ENCODE peak calls at places on chromosome 4, in ten cellular contexts. Z, X, H, V, G, L, P, E, M and T are unnamed samples.

GRCh38 chr4:146329042-146329716 is 114.8 kb downstream of the REELD1 start:
- ATAC-seq in Z (no peak), X (no peak), H (no peak), V (no peak), G (no peak), L (no peak), P (no peak), E (peak; percentile 77), M (no peak), T (no peak)

GRCh38 chr4:83082777-83083176 is 31.8 kb downstream of the PLAC8 start:
- ATAC-seq in Z (no peak), X (no peak), H (no peak), V (no peak), G (no peak), L (no peak), P (no peak), E (no peak), M (peak; percentile 49), T (peak; percentile 56)

GRCh38 chr4:19025031-19025430 is 1003.5 kb upstream of the LCORL start:
- ATAC-seq in Z (no peak), X (no peak), H (no peak), V (no peak), G (no peak), L (no peak), P (no peak), E (no peak), M (no peak), T (no peak)

GRCh38 chr4:184385705-184386141 is 88.6 kb downstream of the IRF2 start:
- ATAC-seq in Z (peak; percentile 14), X (no peak), H (peak; percentile 26), V (no peak), G (no peak), L (no peak), P (peak; percentile 42), E (no peak), M (peak; percentile 84), T (no peak)

GRCh38 chr4:125368684-125369083 is 53.9 kb downstream of the FAT4 start:
- ATAC-seq in Z (no peak), X (no peak), H (no peak), V (no peak), G (no peak), L (no peak), P (no peak), E (peak; percentile 76), M (no peak), T (no peak)

GRCh38 chr4:27251788-27252187 is 391.1 kb downstream of the STIM2 start:
- ATAC-seq in Z (no peak), X (no peak), H (peak; percentile 68), V (no peak), G (no peak), L (no peak), P (no peak), E (no peak), M (no peak), T (no peak)

GRCh38 chr4:22174640-22175039 is 226.1 kb upstream of the KCNIP4 start:
- ATAC-seq in Z (no peak), X (no peak), H (no peak), V (no peak), G (no peak), L (no peak), P (no peak), E (no peak), M (no peak), T (no peak)

GRCh38 chr4:142407569-142407968 is 438.5 kb downstream of the INPP4B start:
- ATAC-seq in Z (no peak), X (no peak), H (no peak), V (no peak), G (no peak), L (no peak), P (no peak), E (peak; percentile 19), M (no peak), T (no peak)

GRCh38 chr4:57430706-57431105 is 320.5 kb upstream of the IGFBP7 start:
- ATAC-seq in Z (no peak), X (no peak), H (no peak), V (no peak), G (no peak), L (no peak), P (no peak), E (no peak), M (no peak), T (no peak)

GRCh38 chr4:25320374-25321172 is 8.0 kb downstream of the ZCCHC4 start:
- ATAC-seq in Z (no peak), X (no peak), H (no peak), V (peak; percentile 98), G (peak; percentile 96), L (peak; percentile 93), P (no peak), E (peak; percentile 39), M (no peak), T (peak; percentile 97)

GRCh38 chr4:39514888-39515401 is 12.3 kb downstream of the UGDH start:
- ATAC-seq in Z (no peak), X (no peak), H (no peak), V (no peak), G (no peak), L (no peak), P (no peak), E (no peak), M (peak; percentile 99), T (no peak)

GRCh38 chr4:16227462-16227868 is 1.2 kb upstream of the TAPT1 start:
- ATAC-seq in Z (peak; percentile 23), X (no peak), H (peak; percentile 26), V (no peak), G (no peak), L (no peak), P (no peak), E (peak; percentile 24), M (peak; percentile 25), T (no peak)